ENCODE peak calls at places on chromosome 9, in seven cellular contexts. S, D, G, M, H, R and E are unnamed samples.

GRCh38 chr9:95434116-95435073 is 82.4 kb downstream of the PTCH1 start:
- DNase-seq in G (no peak), H (no peak), R (peak), S (no peak), D (peak), M (peak), E (no peak)

GRCh38 chr9:20873240-20873860 is 158.1 kb downstream of the HACD4 start:
- DNase-seq in G (no peak), D (no peak), H (no peak), M (no peak), S (no peak), R (no peak), E (no peak)

GRCh38 chr9:101601904-101602765 is 7.4 kb upstream of the PPP3R2 start:
- DNase-seq in H (peak), G (no peak), D (peak), R (peak), S (no peak), M (peak), E (peak)

GRCh38 chr9:21434202-21435014 is 5.8 kb upstream of the IFNA1 start:
- DNase-seq in G (no peak), S (no peak), M (no peak), R (peak), H (peak), D (peak), E (peak)

GRCh38 chr9:133238851-133239532 is 29.9 kb upstream of the OBP2B start:
- DNase-seq in G (no peak), D (peak), R (peak), S (peak), H (peak), M (peak), E (peak)

GRCh38 chr9:6758418-6759113 is 793 bp downstream of the KDM4C start:
- DNase-seq in R (peak), G (no peak), H (peak), S (no peak), D (peak), M (no peak), E (no peak)

GRCh38 chr9:33464045-33464636 is 9.6 kb downstream of the NOL6 start:
- DNase-seq in G (no peak), D (no peak), M (no peak), S (no peak), R (no peak), H (peak), E (no peak)

GRCh38 chr9:13750061-13750460 is 470.6 kb upstream of the MPDZ start:
- DNase-seq in H (no peak), G (no peak), M (no peak), R (no peak), D (no peak), S (no peak), E (no peak)

GRCh38 chr9:27276182-27277030 is 20.5 kb downstream of the EQTN start:
- DNase-seq in R (peak), S (no peak), H (peak), G (no peak), D (peak), M (peak), E (peak)

GRCh38 chr9:79408200-79408599 is 163.6 kb upstream of the TLE4 start:
- DNase-seq in S (no peak), G (no peak), M (no peak), D (no peak), R (no peak), H (no peak), E (no peak)

GRCh38 chr9:131347376-131348020 is 46.4 kb upstream of the PRRC2B start:
- DNase-seq in R (no peak), D (no peak), M (peak), H (no peak), G (no peak), S (no peak), E (no peak)

GRCh38 chr9:22211588-22212360 is 202.7 kb upstream of the CDKN2B start:
- DNase-seq in M (no peak), H (no peak), G (no peak), D (peak), R (peak), S (no peak), E (no peak)

GRCh38 chr9:22203371-22204138 is 194.4 kb upstream of the CDKN2B start:
- DNase-seq in R (no peak), S (no peak), D (no peak), G (no peak), H (no peak), M (no peak), E (no peak)

GRCh38 chr9:96618209-96619108 is 1.2 kb downstream of the CDC14B start:
- DNase-seq in G (no peak), D (peak), M (peak), S (no peak), R (no peak), H (peak), E (no peak)

DNA sequence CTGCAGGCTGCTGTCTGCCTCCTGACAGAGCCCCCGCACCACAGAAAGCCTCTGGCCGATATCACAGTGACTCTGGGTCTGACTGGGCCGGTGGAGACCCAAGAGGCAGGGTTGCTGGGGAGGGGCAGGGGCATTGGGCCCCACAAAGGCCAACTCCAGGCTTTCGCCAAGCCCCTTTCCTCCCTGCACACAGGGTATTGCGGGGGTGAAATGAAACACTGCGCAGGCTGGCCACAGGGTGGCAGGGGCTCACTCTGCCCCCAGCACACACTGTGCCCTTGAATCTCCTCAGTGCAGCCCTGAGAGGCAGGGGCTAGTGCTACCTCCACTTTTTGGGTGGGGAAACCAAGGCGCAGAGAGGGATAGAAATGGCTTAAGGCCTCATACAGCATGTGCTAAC is 44.6 kb downstream of the BARX1 start:
- DNase-seq in H (no peak), G (no peak), M (no peak), S (no peak), R (no peak), D (no peak), E (no peak)
- TF ChIP-seq YY1 in H (no peak), G (no peak), M (no peak), S (no peak), R (no peak), D (no peak), E (no peak)

GRCh38 chr9:117416856-117417255 is 2.0 kb upstream of the ASTN2 start:
- DNase-seq in H (no peak), D (no peak), S (no peak), M (no peak), R (no peak), G (no peak), E (no peak)

GRCh38 chr9:117414220-117414905 is 494 bp downstream of the ASTN2 start:
- DNase-seq in D (no peak), M (no peak), G (no peak), R (no peak), H (peak), S (no peak), E (no peak)

GRCh38 chr9:117413346-117414219 is 1.3 kb downstream of the ASTN2 start:
- DNase-seq in S (no peak), M (no peak), H (peak), G (no peak), D (no peak), R (no peak), E (no peak)

GRCh38 chr9:117414906-117415583 is at the start of gene ASTN2:
- DNase-seq in G (no peak), S (no peak), R (no peak), D (no peak), H (peak), M (no peak), E (no peak)

DNA sequence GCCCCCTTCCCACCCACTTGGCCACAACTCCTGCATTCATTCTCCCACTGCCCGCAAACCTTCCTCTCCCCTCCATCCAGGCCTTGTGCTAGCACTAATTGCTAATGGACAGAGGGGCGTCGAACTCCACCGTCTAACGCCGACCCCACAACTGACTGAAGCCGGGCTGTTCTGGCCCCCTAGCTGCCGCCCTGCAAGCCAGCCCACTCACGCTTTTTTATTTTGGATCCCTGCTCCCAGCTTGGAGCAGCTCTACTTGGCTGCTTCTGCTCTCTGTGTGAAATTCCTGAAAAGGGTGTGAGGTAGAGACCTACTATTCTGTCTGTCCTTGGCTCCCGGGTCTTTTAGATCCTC is 704 bp upstream of the ASTN2 start:
- DNase-seq in D (no peak), S (no peak), R (no peak), G (no peak), M (no peak), H (peak), E (no peak)
- TF ChIP-seq YY1 in D (no peak), S (no peak), R (no peak), G (no peak), M (no peak), H (no peak), E (no peak)

GRCh38 chr9:35661756-35662350 is 3.1 kb downstream of the ARHGEF39 start:
- DNase-seq in D (peak), H (no peak), R (no peak), S (no peak), M (no peak), G (no peak), E (no peak)

GRCh38 chr9:35659340-35659739 is 1.2 kb downstream of the CCDC107 start:
- DNase-seq in G (no peak), D (no peak), M (no peak), H (no peak), R (no peak), S (no peak), E (no peak)

GRCh38 chr9:35662437-35662836 is 2.6 kb downstream of the ARHGEF39 start:
- DNase-seq in D (no peak), G (no peak), H (no peak), R (no peak), M (no peak), S (no peak), E (no peak)

GRCh38 chr9:35658894-35659220 is 765 bp downstream of the CCDC107 start:
- DNase-seq in S (no peak), R (peak), H (no peak), G (no peak), D (peak), M (no peak), E (no peak)

DNA sequence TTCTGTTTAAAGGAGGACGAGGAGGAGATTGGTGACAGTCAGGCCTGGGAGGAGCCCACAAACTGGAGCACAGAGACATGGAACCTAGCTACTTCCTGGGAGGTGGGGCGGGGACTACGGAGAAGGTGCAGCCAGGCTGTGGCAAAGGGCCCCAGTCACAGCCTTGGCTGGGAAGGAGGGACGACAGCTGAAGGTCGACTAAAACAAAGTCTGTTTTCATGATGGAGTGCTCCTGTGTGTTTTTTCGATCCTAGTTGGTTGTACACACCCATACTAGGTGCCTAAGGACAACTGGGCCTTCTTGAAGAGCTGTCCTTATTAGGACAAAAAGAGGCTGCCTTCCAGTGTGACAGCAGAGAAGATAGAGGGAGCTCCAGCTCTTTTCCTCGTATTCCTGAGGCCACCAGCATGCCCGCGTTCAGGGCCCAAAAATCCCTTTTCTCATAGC is 2.9 kb downstream of the CCDC107 start:
- DNase-seq in H (no peak), G (no peak), D (peak), R (peak), S (no peak), M (no peak), E (no peak)
- TF ChIP-seq YY1 in H (no peak), G (no peak), D (no peak), R (no peak), S (no peak), M (no peak), E (no peak)

GRCh38 chr9:23750808-23751207 is 75.2 kb downstream of the ELAVL2 start:
- DNase-seq in G (no peak), M (no peak), R (no peak), D (no peak), S (no peak), H (no peak), E (no peak)
- TF ChIP-seq YY1 in G (no peak), M (no peak), R (no peak), D (no peak), S (no peak), H (no peak), E (no peak)

DNA sequence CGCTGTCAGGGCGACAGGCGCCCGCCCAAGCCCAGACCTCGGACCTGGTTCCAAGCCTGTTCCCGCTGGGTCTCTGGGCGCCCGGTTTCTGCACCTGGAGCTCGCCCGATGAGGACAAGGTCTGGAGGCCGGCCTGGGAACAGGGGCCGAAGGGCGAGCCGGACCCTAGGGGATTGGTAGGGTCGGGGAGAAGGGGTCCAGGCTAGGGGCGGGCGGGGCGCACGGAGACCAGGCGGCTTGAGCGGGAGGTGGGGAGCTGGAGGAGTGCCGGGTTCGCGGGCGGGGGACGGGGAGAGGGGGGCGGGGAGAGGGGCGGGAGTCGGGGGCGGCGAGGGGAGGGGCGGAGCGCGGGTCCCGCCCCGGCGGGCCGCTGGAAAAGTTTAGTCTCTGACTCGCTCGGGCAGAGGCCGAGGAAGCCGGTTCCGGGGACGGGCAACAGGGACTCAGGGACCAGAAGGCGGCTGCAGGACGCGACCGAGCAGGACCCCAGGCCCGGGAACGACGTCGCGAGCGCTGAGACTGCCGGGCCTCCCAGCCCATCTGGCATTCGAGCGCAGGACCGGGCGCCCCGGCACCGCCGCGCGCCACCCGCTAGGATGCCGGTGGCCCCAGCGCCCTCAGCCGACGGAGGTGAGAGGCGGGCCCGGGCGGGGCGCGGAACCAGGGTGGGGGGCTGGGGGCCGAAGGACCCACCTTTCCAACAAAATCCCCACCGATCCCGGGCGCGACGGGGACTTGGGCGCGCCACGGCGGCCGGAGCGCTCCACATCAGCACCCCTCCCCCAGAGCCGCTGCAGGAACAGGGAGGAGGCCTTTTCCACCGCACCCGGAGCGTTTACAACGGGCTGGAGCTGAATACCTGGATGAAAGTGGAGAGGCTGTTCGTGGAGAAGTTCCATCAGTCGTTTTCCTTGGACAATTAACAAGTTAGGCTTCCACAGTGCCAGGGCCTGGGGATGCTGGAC is at the start of gene S1PR3:
- DNase-seq in D (no peak), S (no peak), R (no peak), M (peak), G (no peak), H (peak), E (peak)
- TF ChIP-seq YY1 in D (no peak), S (no peak), R (no peak), M (no peak), G (no peak), H (no peak), E (no peak)